ENCODE peak calls at places on chromosomes 5 and 9, in six cellular contexts. F is DMS153, E is HS-5, X is NCI-H1417 treated with DMSO at 0.1 percent for 48 hours, W is osteocyte, I is SK-N-DZ. U is an unnamed sample.

GRCh38 chr5:109316631-109317030 is 93.1 kb downstream of the PJA2 start:
- DNase-seq in X (no peak), I (no peak), F (no peak), W (no peak), E (peak; percentile 58), U (no peak)

GRCh38 chr9:74742792-74743389 is 144.8 kb downstream of the TRPM6 start:
- DNase-seq in F (no peak), E (no peak), X (no peak), W (no peak), I (peak; percentile 38), U (no peak)

GRCh38 chr9:122128007-122128406 is 31.6 kb downstream of the NDUFA8 start:
- DNase-seq in I (no peak), X (no peak), E (no peak), W (no peak), F (no peak), U (no peak)

GRCh38 chr9:127942152-127943010 is 4.7 kb upstream of the DPM2 start:
- DNase-seq in X (no peak), F (no peak), E (no peak), I (peak; percentile 75), W (no peak), U (peak; percentile 68)

GRCh38 chr5:65382582-65382981 is 99.1 kb downstream of the ADAMTS6 start:
- DNase-seq in F (no peak), X (no peak), E (no peak), I (no peak), W (no peak), U (no peak)

GRCh38 chr5:126846344-126846743 is 69.4 kb downstream of the LMNB1 start:
- DNase-seq in W (no peak), E (no peak), F (no peak), I (no peak), X (no peak), U (no peak)

GRCh38 chr9:98572054-98572627 is 136.6 kb downstream of the GABBR2 start:
- DNase-seq in E (no peak), I (no peak), X (no peak), F (no peak), W (no peak), U (no peak)

GRCh38 chr5:113230711-113231652 is 203.8 kb downstream of the TSSK1B start:
- DNase-seq in E (peak; percentile 62), X (no peak), I (no peak), W (no peak), F (no peak), U (no peak)

GRCh38 chr9:121893787-121894186 is 199.3 kb downstream of the TTLL11 start:
- DNase-seq in I (no peak), X (no peak), F (no peak), W (no peak), E (no peak), U (no peak)

GRCh38 chr9:108704156-108704852 is 151.5 kb downstream of the ACTL7B start:
- DNase-seq in F (no peak), E (no peak), X (no peak), W (no peak), I (no peak), U (no peak)

GRCh38 chr9:132995906-132996305 is 17.4 kb downstream of the GFI1B start:
- DNase-seq in E (no peak), I (no peak), X (no peak), F (no peak), W (no peak), U (no peak)

GRCh38 chr5:159286420-159287035 is 23.4 kb downstream of the UBLCP1 start:
- DNase-seq in I (peak; percentile 22), W (no peak), E (no peak), X (no peak), F (no peak), U (no peak)

GRCh38 chr9:118643118-118643517 is 726.1 kb downstream of the BRINP1 start:
- DNase-seq in W (no peak), E (peak; percentile 85), F (no peak), I (no peak), X (no peak), U (peak; percentile 60)

GRCh38 chr5:168159425-168159824 is 132.0 kb upstream of the WWC1 start:
- DNase-seq in F (peak; percentile 63), X (peak; percentile 69), E (no peak), I (peak; percentile 38), W (no peak), U (peak; percentile 28)

GRCh38 chr9:95055851-95056551 is 261.5 kb downstream of the FANCC start:
- DNase-seq in I (no peak), E (no peak), X (no peak), W (peak; percentile 77), F (peak; percentile 63), U (no peak)

GRCh38 chr5:91910247-91910646 is 527.1 kb upstream of the ARRDC3 start:
- DNase-seq in X (no peak), I (no peak), F (no peak), E (no peak), W (no peak), U (no peak)

GRCh38 chr5:59665086-59665831 is 228.3 kb downstream of the PDE4D start:
- DNase-seq in I (no peak), W (no peak), X (no peak), F (no peak), E (no peak), U (no peak)

GRCh38 chr5:59729820-59730219 is 163.7 kb downstream of the PDE4D start:
- DNase-seq in I (no peak), W (no peak), E (no peak), X (no peak), F (no peak), U (no peak)

GRCh38 chr9:136925414-136926153 is 19.0 kb downstream of the FBXW5 start:
- DNase-seq in I (no peak), X (no peak), W (no peak), F (no peak), E (no peak), U (no peak)

GRCh38 chr5:51731641-51732040 is 348.4 kb downstream of the ISL1 start:
- DNase-seq in E (peak; percentile 6), I (no peak), F (no peak), X (no peak), W (no peak), U (no peak)

GRCh38 chr9:124045076-124045829 is 33.7 kb downstream of the LHX2 start:
- DNase-seq in E (no peak), I (no peak), F (peak; percentile 8), W (no peak), X (no peak), U (peak; percentile 41)

GRCh38 chr9:90062982-90063381 is 458.2 kb downstream of the GADD45G start:
- DNase-seq in I (no peak), X (no peak), W (no peak), F (no peak), E (no peak), U (no peak)

GRCh38 chr9:33676746-33677505 is 118.4 kb upstream of the PRSS3 start:
- DNase-seq in F (peak; percentile 47), E (no peak), X (no peak), W (peak; percentile 87), I (peak; percentile 82), U (peak; percentile 22)

GRCh38 chr9:445033-445432 is 230.4 kb downstream of the DOCK8 start:
- DNase-seq in F (no peak), W (no peak), E (no peak), I (no peak), X (no peak), U (no peak)

GRCh38 chr9:128412120-128412790 is 8.4 kb upstream of the CERCAM start:
- DNase-seq in X (no peak), E (no peak), F (peak; percentile 12), W (no peak), I (peak; percentile 84), U (peak; percentile 38)

GRCh38 chr5:43281840-43282658 is 31.2 kb downstream of the HMGCS1 start:
- DNase-seq in X (no peak), W (no peak), I (no peak), E (peak; percentile 97), F (no peak), U (no peak)

GRCh38 chr9:38079410-38080105 is 10.5 kb upstream of the SHB start:
- DNase-seq in X (no peak), I (no peak), F (no peak), W (peak; percentile 46), E (no peak), U (no peak)

GRCh38 chr9:84969084-84969483 is 299.6 kb downstream of the NTRK2 start:
- DNase-seq in I (no peak), E (no peak), W (no peak), X (no peak), F (peak; percentile 34), U (no peak)

GRCh38 chr5:62208218-62208852 is 97.7 kb upstream of the KIF2A start:
- DNase-seq in F (no peak), X (no peak), W (no peak), I (no peak), E (no peak), U (no peak)

U was measured in body of pancreas.